ENCODE peak calls at places on chromosomes 2 and 18, in seven cellular contexts. R is PC-9, O is OCI-LY7, U is right lobe of liver, M is heart left ventricle, A is psoas muscle, Q is sigmoid colon. E is an unnamed sample.

GRCh38 chr2:11624893-11625292 is 45.1 kb downstream of the NTSR2 start:
- DNase-seq in A (no peak), O (no peak), R (no peak), U (peak; percentile 11), Q (no peak), M (no peak), E (no peak)

GRCh38 chr2:44674473-44675299 is 266.8 kb upstream of the SIX3 start:
- DNase-seq in M (no peak), R (no peak), Q (no peak), O (peak; percentile 27), A (no peak), U (no peak), E (no peak)

GRCh38 chr18:58117685-58118403 is 73.8 kb downstream of the NEDD4L start:
- DNase-seq in M (no peak), Q (no peak), A (no peak), O (no peak), U (peak; percentile 67), R (peak; percentile 25), E (no peak)

GRCh38 chr18:76336241-76336640 is 158.8 kb downstream of the ZNF516 start:
- DNase-seq in O (no peak), Q (no peak), R (no peak), A (no peak), M (no peak), U (no peak), E (no peak)

GRCh38 chr2:133229974-133230373 is 338.3 kb downstream of the NCKAP5 start:
- DNase-seq in Q (no peak), R (no peak), M (no peak), A (no peak), U (no peak), O (no peak), E (no peak)

GRCh38 chr2:42216712-42217111 is 47.6 kb downstream of the EML4 start:
- DNase-seq in U (no peak), R (no peak), A (no peak), M (no peak), O (no peak), Q (no peak), E (no peak)

GRCh38 chr2:170707821-170708795 is 7.0 kb upstream of the SP5 start:
- DNase-seq in R (no peak), Q (no peak), M (no peak), A (no peak), U (no peak), O (no peak), E (no peak)

GRCh38 chr2:239657992-239658391 is 257.2 kb upstream of the HDAC4 start:
- DNase-seq in A (no peak), R (no peak), Q (peak; percentile 46), M (no peak), U (no peak), O (no peak), E (no peak)

GRCh38 chr2:196336715-196337617 is 165.6 kb upstream of the STK17B start:
- DNase-seq in R (no peak), Q (no peak), A (no peak), M (no peak), U (no peak), O (peak; percentile 49), E (no peak)

GRCh38 chr2:204535764-204536163 is 9.5 kb upstream of the PARD3B start:
- DNase-seq in O (no peak), R (no peak), M (no peak), Q (no peak), A (no peak), U (no peak), E (no peak)

GRCh38 chr2:128562471-128563347 is 244.0 kb upstream of the HS6ST1 start:
- DNase-seq in A (no peak), M (no peak), U (peak; percentile 26), Q (no peak), R (no peak), O (no peak), E (no peak)

GRCh38 chr2:234674781-234675201 is 177.9 kb upstream of the ARL4C start:
- DNase-seq in O (no peak), A (no peak), R (peak; percentile 52), Q (no peak), M (no peak), U (no peak), E (no peak)

GRCh38 chr2:21415234-21415633 is 291.5 kb downstream of the TDRD15 start:
- DNase-seq in U (no peak), O (no peak), R (no peak), M (no peak), Q (no peak), A (no peak), E (no peak)

GRCh38 chr2:69715964-69716363 is 26.0 kb upstream of the ANXA4 start:
- DNase-seq in A (no peak), M (no peak), U (no peak), O (no peak), Q (no peak), R (no peak), E (no peak)

GRCh38 chr2:176115883-176116813 is at the start of gene HOXD10:
- DNase-seq in M (no peak), U (no peak), Q (peak; percentile 67), R (no peak), O (no peak), A (peak; percentile 81), E (no peak)
- H3K9me3 ChIP-seq in M (no peaks in the 10 kb centered on the region), U (no peaks in the 10 kb centered on the region), Q (no peaks in the 10 kb centered on the region), R (no peaks in the 10 kb centered on the region), O (no peaks in the 10 kb centered on the region), A (no peaks in the 10 kb centered on the region), E (no peaks in the 10 kb centered on the region)

GRCh38 chr2:61689526-61689925 is 151.4 kb upstream of the XPO1 start:
- DNase-seq in A (no peak), O (no peak), U (no peak), R (no peak), M (no peak), Q (no peak), E (no peak)
- H3K4me3 ChIP-seq in A (no peak overlapping the region), O (no peak overlapping the region), U (no peak overlapping the region), R (no peak overlapping the region), M (no peak overlapping the region), Q (no peak overlapping the region), E (no peak overlapping the region)

GRCh38 chr2:130369589-130370341 is 13.9 kb downstream of the PTPN18 start:
- DNase-seq in R (no peak), U (no peak), M (no peak), A (no peak), O (no peak), Q (peak; percentile 40), E (no peak)

GRCh38 chr2:130370490-130370889 is 14.6 kb downstream of the PTPN18 start:
- DNase-seq in R (no peak), U (peak; percentile 34), O (peak; percentile 87), Q (peak; percentile 61), M (no peak), A (no peak), E (no peak)

GRCh38 chr2:130372055-130372832 is 16.4 kb downstream of the PTPN18 start:
- DNase-seq in Q (peak; percentile 93), A (peak; percentile 94), U (peak; percentile 81), R (peak; percentile 93), M (peak; percentile 97), O (peak; percentile 89), E (peak; percentile 92)

GRCh38 chr2:130372833-130373807 is 17.3 kb downstream of the PTPN18 start:
- DNase-seq in A (no peak), U (peak; percentile 26), R (no peak), M (no peak), Q (peak; percentile 45), O (peak; percentile 41), E (no peak)

DNA sequence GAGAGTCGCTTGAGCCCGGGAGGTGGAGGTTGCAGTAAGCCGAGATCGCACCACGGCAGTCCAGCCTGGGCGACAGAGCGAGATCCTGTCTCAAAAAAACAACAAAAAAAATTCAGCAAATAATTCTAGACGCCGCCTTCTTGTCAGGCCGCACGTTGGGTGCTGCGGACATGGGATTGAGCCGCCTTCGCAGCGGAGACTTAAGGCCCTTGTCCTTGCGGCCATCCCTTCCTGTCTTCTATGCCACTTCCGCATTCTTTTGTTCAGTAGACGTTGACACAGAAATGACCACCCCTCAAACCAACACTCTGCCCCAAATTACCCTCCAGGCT is 15.8 kb downstream of the PTPN18 start:
- DNase-seq in Q (peak; percentile 67), O (no peak), A (no peak), U (no peak), M (no peak), R (no peak), E (no peak)
- H3K27ac ChIP-seq in Q (peak overlapping the region; percentile 95), O (peak overlapping the region; percentile 90), A (peak overlapping the region; percentile 63), U (peak overlapping the region; percentile 35), M (peak overlapping the region; percentile 90), R (no peak overlapping the region), E (peak overlapping the region; percentile 95)

DNA sequence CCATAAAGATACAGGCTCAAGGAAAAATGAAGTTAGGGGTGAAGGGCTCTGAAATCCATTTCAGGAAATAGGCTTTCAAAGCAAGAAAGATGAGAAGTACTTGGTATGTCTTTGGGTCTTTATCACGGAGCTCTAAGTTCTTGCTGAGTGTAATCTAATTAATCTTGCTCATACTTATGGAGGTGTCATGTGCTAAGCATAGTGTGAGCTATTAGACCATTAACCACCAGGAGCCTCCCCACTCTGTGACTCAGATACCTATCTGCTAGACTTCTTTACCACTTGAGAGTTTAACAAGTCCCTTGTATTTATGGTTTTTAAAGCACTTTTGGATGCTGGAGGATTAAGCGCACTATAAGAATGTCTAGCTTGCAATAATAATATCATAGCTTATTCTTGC is 678.7 kb downstream of the EPHA4 start:
- DNase-seq in O (no peak), R (no peak), A (no peak), Q (no peak), U (no peak), M (no peak), E (no peak)
- H3K9me3 ChIP-seq in O (no peaks in the 10 kb centered on the region), R (no peaks in the 10 kb centered on the region), A (no peaks in the 10 kb centered on the region), Q (no peaks in the 10 kb centered on the region), U (no peaks in the 10 kb centered on the region), M (no peaks in the 10 kb centered on the region), E (no peaks in the 10 kb centered on the region)